ENCODE peak calls at places on chromosome 20, in seven cellular contexts. One of them, this sample, is unnamed.

GRCh38 chr20:47741669-47742345 is 43.5 kb downstream of the SULF2 start:
- DNase-seq in endodermal cell: no peak
- DNase-seq in breast epithelium: peak; percentile 35
- DNase-seq in tibial nerve: no peak
- DNase-seq in colonic mucosa: no peak
- DNase-seq in body of pancreas: no peak
- DNase-seq in lower lobe of right lung: no peak
- DNase-seq in this sample: no peak

GRCh38 chr20:46406200-46406985 is at the start of gene ELMO2:
- DNase-seq in endodermal cell: peak; percentile 98
- DNase-seq in breast epithelium: peak; percentile 98
- DNase-seq in tibial nerve: peak; percentile 98
- DNase-seq in colonic mucosa: peak; percentile 98
- DNase-seq in body of pancreas: peak; percentile 98
- DNase-seq in lower lobe of right lung: peak; percentile 99
- DNase-seq in this sample: peak; percentile 96

GRCh38 chr20:11799131-11799800 is 118.4 kb upstream of the BTBD3 start:
- DNase-seq in endodermal cell: no peak
- DNase-seq in breast epithelium: no peak
- DNase-seq in tibial nerve: no peak
- DNase-seq in colonic mucosa: no peak
- DNase-seq in body of pancreas: no peak
- DNase-seq in lower lobe of right lung: no peak
- DNase-seq in this sample: no peak

GRCh38 chr20:32494498-32495216 is 90.5 kb downstream of the NOL4L start:
- DNase-seq in endodermal cell: no peak
- DNase-seq in breast epithelium: no peak
- DNase-seq in tibial nerve: no peak
- DNase-seq in colonic mucosa: no peak
- DNase-seq in body of pancreas: no peak
- DNase-seq in lower lobe of right lung: no peak
- DNase-seq in this sample: no peak

GRCh38 chr20:19588731-19589130 is 169.3 kb upstream of the RIN2 start:
- DNase-seq in endodermal cell: no peak
- DNase-seq in breast epithelium: peak; percentile 46
- DNase-seq in tibial nerve: no peak
- DNase-seq in colonic mucosa: no peak
- DNase-seq in body of pancreas: no peak
- DNase-seq in lower lobe of right lung: no peak
- DNase-seq in this sample: peak; percentile 33

GRCh38 chr20:19589731-19590362 is 168.2 kb upstream of the RIN2 start:
- DNase-seq in endodermal cell: no peak
- DNase-seq in breast epithelium: no peak
- DNase-seq in tibial nerve: no peak
- DNase-seq in colonic mucosa: no peak
- DNase-seq in body of pancreas: no peak
- DNase-seq in lower lobe of right lung: no peak
- DNase-seq in this sample: no peak

GRCh38 chr20:53598140-53599038 is 4.8 kb upstream of the ZNF217 start:
- DNase-seq in endodermal cell: peak; percentile 48
- DNase-seq in breast epithelium: no peak
- DNase-seq in tibial nerve: no peak
- DNase-seq in colonic mucosa: peak; percentile 20
- DNase-seq in body of pancreas: no peak
- DNase-seq in lower lobe of right lung: no peak
- DNase-seq in this sample: no peak

GRCh38 chr20:44811150-44811685 is 872 bp upstream of the RIMS4 start:
- DNase-seq in endodermal cell: peak; percentile 37
- DNase-seq in breast epithelium: no peak
- DNase-seq in tibial nerve: no peak
- DNase-seq in colonic mucosa: no peak
- DNase-seq in body of pancreas: no peak
- DNase-seq in lower lobe of right lung: no peak
- DNase-seq in this sample: no peak

GRCh38 chr20:13009682-13010406 is 1.1 kb downstream of the SPTLC3 start:
- DNase-seq in endodermal cell: no peak
- DNase-seq in breast epithelium: peak; percentile 50
- DNase-seq in tibial nerve: no peak
- DNase-seq in colonic mucosa: peak; percentile 55
- DNase-seq in body of pancreas: peak; percentile 30
- DNase-seq in lower lobe of right lung: no peak
- DNase-seq in this sample: peak; percentile 49

GRCh38 chr20:49395183-49395582 is 87.3 kb downstream of the KCNB1 start:
- DNase-seq in endodermal cell: no peak
- DNase-seq in breast epithelium: no peak
- DNase-seq in tibial nerve: peak; percentile 47
- DNase-seq in colonic mucosa: no peak
- DNase-seq in body of pancreas: peak; percentile 16
- DNase-seq in lower lobe of right lung: no peak
- DNase-seq in this sample: peak; percentile 91

GRCh38 chr20:33793011-33793931 is 17.9 kb upstream of the CHMP4B start:
- DNase-seq in endodermal cell: no peak
- DNase-seq in breast epithelium: no peak
- DNase-seq in tibial nerve: no peak
- DNase-seq in colonic mucosa: no peak
- DNase-seq in body of pancreas: no peak
- DNase-seq in lower lobe of right lung: no peak
- DNase-seq in this sample: peak; percentile 34

GRCh38 chr20:59584278-59584925 is 19.9 kb upstream of the PHACTR3 start:
- DNase-seq in endodermal cell: no peak
- DNase-seq in breast epithelium: no peak
- DNase-seq in tibial nerve: no peak
- DNase-seq in colonic mucosa: no peak
- DNase-seq in body of pancreas: no peak
- DNase-seq in lower lobe of right lung: no peak
- DNase-seq in this sample: no peak
- H3K4me3 ChIP-seq in endodermal cell: no peak overlapping the region
- H3K4me3 ChIP-seq in breast epithelium: no peak overlapping the region
- H3K4me3 ChIP-seq in tibial nerve: no peak overlapping the region
- H3K4me3 ChIP-seq in colonic mucosa: no peak overlapping the region
- H3K4me3 ChIP-seq in body of pancreas: no peak overlapping the region
- H3K4me3 ChIP-seq in lower lobe of right lung: no peak overlapping the region
- H3K4me3 ChIP-seq in this sample: no peak overlapping the region

DNA sequence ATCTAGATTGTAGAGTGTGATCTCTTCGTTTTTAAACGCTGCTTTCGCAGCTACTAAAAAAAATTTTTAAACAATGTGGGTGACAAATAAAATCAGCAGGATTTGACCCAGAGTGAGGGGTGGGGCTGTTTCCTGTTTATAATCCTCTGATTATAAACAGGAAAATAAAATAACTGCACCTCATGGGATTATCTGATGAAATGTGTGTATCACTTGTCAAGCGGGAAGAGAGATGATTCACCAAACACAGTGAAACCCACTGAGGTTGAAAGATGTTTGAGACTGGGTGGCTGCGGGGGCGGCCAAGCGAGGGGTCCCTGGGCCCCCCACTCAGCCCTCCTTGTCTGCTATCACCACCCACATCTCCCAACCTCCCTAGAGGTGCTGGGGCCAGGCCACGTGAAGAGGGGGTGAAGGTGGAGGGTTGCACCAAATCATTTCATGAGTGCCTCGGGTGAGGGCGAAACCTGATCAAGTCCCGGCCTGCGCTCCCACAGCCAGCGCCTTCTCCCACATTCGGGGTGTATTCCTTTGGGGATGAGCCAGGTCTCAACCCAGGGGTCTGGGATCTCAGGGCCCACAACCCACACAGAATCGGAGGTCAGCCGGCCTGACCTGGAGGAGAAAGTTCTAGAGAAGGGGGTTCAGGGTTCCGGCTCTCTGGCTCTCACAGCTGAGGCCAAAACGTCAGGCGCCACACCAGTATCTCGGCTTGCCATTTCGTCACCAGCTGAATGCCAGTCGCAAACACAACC is 212.5 kb downstream of the BMP7 start:
- DNase-seq in endodermal cell: no peak
- DNase-seq in breast epithelium: no peak
- DNase-seq in tibial nerve: no peak
- DNase-seq in colonic mucosa: no peak
- DNase-seq in body of pancreas: no peak
- DNase-seq in lower lobe of right lung: no peak
- DNase-seq in this sample: no peak
- H3K4me3 ChIP-seq in endodermal cell: no peak overlapping the region
- H3K4me3 ChIP-seq in breast epithelium: no peak overlapping the region
- H3K4me3 ChIP-seq in tibial nerve: no peak overlapping the region
- H3K4me3 ChIP-seq in colonic mucosa: no peak overlapping the region
- H3K4me3 ChIP-seq in body of pancreas: no peak overlapping the region
- H3K4me3 ChIP-seq in lower lobe of right lung: no peak overlapping the region
- H3K4me3 ChIP-seq in this sample: no peak overlapping the region

GRCh38 chr20:58388028-58388601 is 914 bp upstream of the VAPB start:
- DNase-seq in endodermal cell: no peak
- DNase-seq in breast epithelium: no peak
- DNase-seq in tibial nerve: no peak
- DNase-seq in colonic mucosa: no peak
- DNase-seq in body of pancreas: no peak
- DNase-seq in lower lobe of right lung: no peak
- DNase-seq in this sample: no peak
- H3K4me3 ChIP-seq in endodermal cell: peak overlapping the region; percentile 70
- H3K4me3 ChIP-seq in breast epithelium: peak overlapping the region; percentile 86
- H3K4me3 ChIP-seq in tibial nerve: no peak overlapping the region
- H3K4me3 ChIP-seq in colonic mucosa: peak overlapping the region; percentile 88
- H3K4me3 ChIP-seq in body of pancreas: no peak overlapping the region
- H3K4me3 ChIP-seq in lower lobe of right lung: peak overlapping the region; percentile 87
- H3K4me3 ChIP-seq in this sample: no peak overlapping the region

GRCh38 chr20:57352305-57352704 is 1.2 kb downstream of the RAE1 start:
- DNase-seq in endodermal cell: no peak
- DNase-seq in breast epithelium: no peak
- DNase-seq in tibial nerve: no peak
- DNase-seq in colonic mucosa: no peak
- DNase-seq in body of pancreas: no peak
- DNase-seq in lower lobe of right lung: no peak
- DNase-seq in this sample: no peak
- H3K4me3 ChIP-seq in endodermal cell: peak overlapping the region; percentile 97
- H3K4me3 ChIP-seq in breast epithelium: peak overlapping the region; percentile 75
- H3K4me3 ChIP-seq in tibial nerve: no peak overlapping the region
- H3K4me3 ChIP-seq in colonic mucosa: no peak overlapping the region
- H3K4me3 ChIP-seq in body of pancreas: no peak overlapping the region
- H3K4me3 ChIP-seq in lower lobe of right lung: peak overlapping the region; percentile 98
- H3K4me3 ChIP-seq in this sample: no peak overlapping the region

GRCh38 chr20:25858495-25859425 is 162.1 kb upstream of the ZNF337 start:
- DNase-seq in endodermal cell: no peak
- DNase-seq in breast epithelium: no peak
- DNase-seq in tibial nerve: no peak
- DNase-seq in colonic mucosa: no peak
- DNase-seq in body of pancreas: no peak
- DNase-seq in lower lobe of right lung: no peak
- DNase-seq in this sample: no peak
- H3K4me3 ChIP-seq in endodermal cell: no peak overlapping the region
- H3K4me3 ChIP-seq in breast epithelium: peak overlapping the region; percentile 48
- H3K4me3 ChIP-seq in tibial nerve: no peak overlapping the region
- H3K4me3 ChIP-seq in colonic mucosa: no peak overlapping the region
- H3K4me3 ChIP-seq in body of pancreas: no peak overlapping the region
- H3K4me3 ChIP-seq in lower lobe of right lung: peak overlapping the region; percentile 34
- H3K4me3 ChIP-seq in this sample: no peak overlapping the region